ENCODE peak calls at places on chromosome 5, in eight cellular contexts. E, I, Z, R, T, L, N and D are unnamed samples.
A peak's percentile ranks its signal among the peaks of the same experiment; 100 is the strongest.

GRCh38 chr5:179799644-179799973 is 5.8 kb downstream of the LTC4S start:
- DNase-seq in T (no peak), I (no peak), R (no peak), E (no peak), N (no peak), Z (no peak), L (no peak), D (no peak)

GRCh38 chr5:154868702-154869101 is 10.3 kb downstream of the CNOT8 start:
- DNase-seq in E (no peak), T (no peak), Z (no peak), N (peak; percentile 75), R (no peak), I (no peak), L (no peak), D (peak; percentile 48)

GRCh38 chr5:120609570-120609969 is 145.5 kb downstream of the PRR16 start:
- DNase-seq in Z (no peak), E (no peak), I (no peak), T (no peak), R (no peak), N (no peak), L (no peak), D (no peak)

GRCh38 chr5:669111-669841 is 23.9 kb downstream of the TPPP start:
- DNase-seq in L (peak; percentile 30), T (no peak), I (no peak), R (no peak), E (peak; percentile 58), N (peak; percentile 76), Z (peak; percentile 17), D (peak; percentile 81)

GRCh38 chr5:95660060-95660459 is 13.5 kb downstream of the RFESD start:
- DNase-seq in L (no peak), N (no peak), E (no peak), Z (no peak), T (no peak), I (no peak), R (no peak), D (no peak)

GRCh38 chr5:173663810-173664526 is 47.5 kb upstream of the BOD1 start:
- DNase-seq in N (no peak), I (no peak), R (peak; percentile 35), L (no peak), T (no peak), Z (no peak), E (no peak), D (peak; percentile 37)

GRCh38 chr5:179777909-179778308 is 15.9 kb upstream of the LTC4S start:
- DNase-seq in L (no peak), N (no peak), R (no peak), Z (no peak), I (no peak), E (no peak), T (no peak), D (no peak)

GRCh38 chr5:54211912-54212311 is 98.5 kb downstream of the ARL15 start:
- DNase-seq in I (no peak), L (no peak), E (no peak), R (no peak), N (no peak), Z (no peak), T (no peak), D (no peak)

GRCh38 chr5:139459451-139459934 is 3.0 kb downstream of the ECSCR start:
- DNase-seq in N (peak; percentile 18), T (no peak), E (no peak), L (no peak), Z (no peak), R (peak; percentile 35), I (no peak), D (no peak)

GRCh38 chr5:34656001-34656699 is at the start of gene RAI14:
- DNase-seq in Z (no peak), E (peak; percentile 73), T (no peak), L (no peak), I (no peak), N (peak; percentile 79), R (peak; percentile 79), D (peak; percentile 91)

GRCh38 chr5:151523335-151523734 is 67.8 kb downstream of the FAT2 start:
- DNase-seq in R (no peak), I (no peak), N (peak; percentile 77), L (peak; percentile 26), E (no peak), T (no peak), Z (no peak), D (peak; percentile 82)

GRCh38 chr5:123705741-123706140 is 193.8 kb downstream of the CSNK1G3 start:
- DNase-seq in T (no peak), N (no peak), R (no peak), L (no peak), Z (no peak), I (no peak), E (no peak), D (no peak)

GRCh38 chr5:59450245-59450644 is 443.3 kb downstream of the PDE4D start:
- DNase-seq in R (no peak), I (no peak), E (no peak), T (no peak), N (no peak), L (no peak), Z (no peak), D (no peak)

GRCh38 chr5:132289097-132289496 is 5.1 kb upstream of the SLC22A4 start:
- DNase-seq in I (no peak), N (no peak), L (no peak), T (no peak), Z (no peak), E (no peak), R (no peak), D (no peak)

GRCh38 chr5:180596115-180596667 is 4.9 kb upstream of the SCGB3A1 start:
- DNase-seq in L (no peak), N (no peak), Z (no peak), T (no peak), E (peak; percentile 7), I (no peak), R (no peak), D (no peak)

GRCh38 chr5:1165864-1166263 is 35.5 kb upstream of the SLC6A19 start:
- DNase-seq in N (no peak), L (no peak), T (no peak), E (no peak), I (no peak), Z (no peak), R (no peak), D (no peak)